ENCODE peak calls at places on chromosomes 4 and X, in six cellular contexts. N is B cell, I is lower lobe of right lung, P is H1, C is astrocyte of the spinal cord, D is Calu3. V is an unnamed sample.

GRCh38 chr4:11631416-11631815 is 202.7 kb upstream of the HS3ST1 start:
- DNase-seq in N (no peak), D (no peak), P (no peak), C (no peak), I (no peak), V (no peak)

GRCh38 chrX:134990475-134991473 is at the start of gene SMIM10:
- DNase-seq in I (peak), D (peak), N (peak), P (no peak), C (peak), V (no peak)

GRCh38 chr4:69642961-69643360 is 3.5 kb upstream of the UGT2A2 start:
- DNase-seq in I (no peak), N (no peak), P (no peak), C (no peak), D (no peak), V (no peak)

GRCh38 chr4:154559931-154560801 is 2.6 kb upstream of the FGB start:
- DNase-seq in C (no peak), N (no peak), D (no peak), P (no peak), I (no peak), V (no peak)

GRCh38 chr4:83552924-83553323 is 17.0 kb downstream of the GPAT3 start:
- DNase-seq in I (no peak), P (no peak), N (no peak), C (peak), D (no peak), V (no peak)

GRCh38 chr4:24279911-24280375 is 304.4 kb downstream of the DHX15 start:
- DNase-seq in N (no peak), C (no peak), D (no peak), P (no peak), I (no peak), V (no peak)

GRCh38 chrX:29935455-29935854 is 279.9 kb upstream of the MAGEB2 start:
- DNase-seq in D (no peak), C (no peak), I (no peak), P (no peak), N (no peak), V (no peak)

GRCh38 chr4:48766393-48766792 is 13.7 kb downstream of the FRYL start:
- DNase-seq in C (no peak), N (no peak), I (no peak), D (no peak), P (no peak), V (no peak)

GRCh38 chrX:12138366-12139313 is at the start of gene FRMPD4:
- DNase-seq in I (no peak), C (no peak), P (no peak), D (no peak), N (no peak), V (no peak)

GRCh38 chrX:139738581-139738980 is 30.6 kb upstream of the MCF2 start:
- DNase-seq in I (no peak), P (no peak), C (peak), D (no peak), N (no peak), V (no peak)

GRCh38 chrX:43644124-43644701 is 11.9 kb upstream of the MAOA start:
- DNase-seq in D (no peak), I (no peak), C (peak), N (no peak), P (no peak), V (no peak)

GRCh38 chr4:153294631-153295030 is 49.9 kb upstream of the MND1 start:
- DNase-seq in I (no peak), P (no peak), N (no peak), C (no peak), D (peak), V (no peak)

GRCh38 chr4:98627883-98628282 is 30.5 kb downstream of the TSPAN5 start:
- DNase-seq in P (no peak), I (no peak), N (no peak), C (peak), D (no peak), V (no peak)

GRCh38 chr4:173448919-173449641 is 50.2 kb upstream of the SCRG1 start:
- DNase-seq in P (no peak), C (no peak), I (no peak), N (no peak), D (no peak), V (peak)

GRCh38 chr4:87540176-87541058 is 11.2 kb upstream of the SPARCL1 start:
- DNase-seq in D (no peak), I (no peak), P (no peak), C (peak), N (no peak), V (no peak)

GRCh38 chr4:41145571-41146078 is 68.7 kb downstream of the APBB2 start:
- DNase-seq in C (peak), P (no peak), I (no peak), N (no peak), D (no peak), V (no peak)

GRCh38 chrX:47743504-47743903 is 84.5 kb upstream of the UXT start:
- DNase-seq in P (no peak), D (no peak), I (no peak), N (no peak), C (peak), V (no peak)

GRCh38 chr4:48710446-48711209 is 69.5 kb downstream of the FRYL start:
- DNase-seq in I (no peak), N (no peak), P (no peak), D (no peak), C (no peak), V (no peak)

GRCh38 chr4:95432466-95432865 is 116.3 kb downstream of the UNC5C start:
- DNase-seq in I (no peak), P (no peak), N (no peak), D (no peak), C (peak), V (no peak)

GRCh38 chr4:114921191-114921590 is 192.2 kb downstream of the NDST4 start:
- DNase-seq in D (no peak), C (no peak), P (no peak), I (no peak), N (no peak), V (no peak)

GRCh38 chr4:1683371-1683902 is 676 bp downstream of the FAM53A start:
- DNase-seq in D (no peak), N (peak), C (peak), I (peak), P (no peak), V (peak)

GRCh38 chr4:146224331-146224966 is 10.1 kb downstream of the REELD1 start:
- DNase-seq in I (no peak), N (no peak), C (no peak), P (no peak), D (no peak), V (no peak)

GRCh38 chr4:25913056-25913850 is 767 bp upstream of the SMIM20 start:
- DNase-seq in P (no peak), D (no peak), C (peak), N (peak), I (peak), V (peak)

GRCh38 chr4:19693949-19694597 is 557.6 kb upstream of the SLIT2 start:
- DNase-seq in P (no peak), D (no peak), N (no peak), I (no peak), C (no peak), V (no peak)

GRCh38 chr4:102288497-102288896 is 56.8 kb downstream of the SLC39A8 start:
- DNase-seq in D (no peak), C (no peak), P (no peak), N (no peak), I (no peak), V (no peak)

GRCh38 chrX:2318371-2318770 is 182.4 kb downstream of the DHRSX start:
- DNase-seq in P (no peak), I (no peak), N (no peak), D (no peak), C (no peak), V (no peak)

GRCh38 chrX:2316534-2316933 is 184.2 kb downstream of the DHRSX start:
- DNase-seq in I (no peak), N (no peak), D (no peak), P (no peak), C (no peak), V (no peak)

GRCh38 chrX:2317527-2318055 is 183.2 kb downstream of the DHRSX start:
- DNase-seq in I (no peak), P (no peak), D (no peak), C (no peak), N (no peak), V (no peak)

GRCh38 chrX:2313864-2314646 is 186.7 kb downstream of the DHRSX start:
- DNase-seq in P (no peak), D (no peak), I (no peak), N (no peak), C (no peak), V (no peak)

GRCh38 chrX:2315434-2315833 is 185.3 kb downstream of the DHRSX start:
- DNase-seq in N (no peak), P (no peak), I (no peak), D (no peak), C (no peak), V (no peak)
- TF ChIP-seq CTCF in N (no peak), P (no peak), I (no peak), D (no peak), C (no peak), V (no peak)

GRCh38 chr4:139082750-139083532 is 67.4 kb downstream of the NOCT start:
- DNase-seq in I (peak), D (peak), C (peak), P (peak), N (peak), V (peak)

GRCh38 chr4:139084425-139085093 is 69.0 kb downstream of the NOCT start:
- DNase-seq in D (no peak), I (no peak), N (no peak), C (no peak), P (no peak), V (peak)

GRCh38 chr4:139083533-139084424 is 68.2 kb downstream of the NOCT start:
- DNase-seq in D (peak), N (peak), C (peak), I (peak), P (no peak), V (peak)

DNA sequence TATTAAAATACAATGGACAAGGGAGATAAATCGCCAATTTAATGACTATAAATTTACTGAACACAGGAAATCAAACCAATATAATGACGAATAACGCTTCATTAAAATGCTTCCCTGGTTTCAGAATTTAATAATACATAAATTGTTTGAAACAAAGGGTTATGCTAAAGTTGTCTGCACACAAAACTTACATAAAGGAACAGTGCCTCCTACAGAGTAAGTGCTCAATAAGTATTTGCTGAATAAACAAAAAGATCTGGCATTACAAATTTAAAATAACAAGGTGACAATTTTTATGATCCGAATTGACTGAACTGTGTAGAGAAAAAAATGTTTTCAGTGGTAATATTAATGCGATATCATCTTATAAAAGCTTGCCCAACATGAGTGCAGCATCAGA is 69.6 kb downstream of the NOCT start:
- DNase-seq in I (no peak), D (no peak), N (no peak), P (no peak), C (peak), V (no peak)
- TF ChIP-seq CTCF in I (no peak), D (no peak), N (peak), P (no peak), C (peak), V (peak)

DNA sequence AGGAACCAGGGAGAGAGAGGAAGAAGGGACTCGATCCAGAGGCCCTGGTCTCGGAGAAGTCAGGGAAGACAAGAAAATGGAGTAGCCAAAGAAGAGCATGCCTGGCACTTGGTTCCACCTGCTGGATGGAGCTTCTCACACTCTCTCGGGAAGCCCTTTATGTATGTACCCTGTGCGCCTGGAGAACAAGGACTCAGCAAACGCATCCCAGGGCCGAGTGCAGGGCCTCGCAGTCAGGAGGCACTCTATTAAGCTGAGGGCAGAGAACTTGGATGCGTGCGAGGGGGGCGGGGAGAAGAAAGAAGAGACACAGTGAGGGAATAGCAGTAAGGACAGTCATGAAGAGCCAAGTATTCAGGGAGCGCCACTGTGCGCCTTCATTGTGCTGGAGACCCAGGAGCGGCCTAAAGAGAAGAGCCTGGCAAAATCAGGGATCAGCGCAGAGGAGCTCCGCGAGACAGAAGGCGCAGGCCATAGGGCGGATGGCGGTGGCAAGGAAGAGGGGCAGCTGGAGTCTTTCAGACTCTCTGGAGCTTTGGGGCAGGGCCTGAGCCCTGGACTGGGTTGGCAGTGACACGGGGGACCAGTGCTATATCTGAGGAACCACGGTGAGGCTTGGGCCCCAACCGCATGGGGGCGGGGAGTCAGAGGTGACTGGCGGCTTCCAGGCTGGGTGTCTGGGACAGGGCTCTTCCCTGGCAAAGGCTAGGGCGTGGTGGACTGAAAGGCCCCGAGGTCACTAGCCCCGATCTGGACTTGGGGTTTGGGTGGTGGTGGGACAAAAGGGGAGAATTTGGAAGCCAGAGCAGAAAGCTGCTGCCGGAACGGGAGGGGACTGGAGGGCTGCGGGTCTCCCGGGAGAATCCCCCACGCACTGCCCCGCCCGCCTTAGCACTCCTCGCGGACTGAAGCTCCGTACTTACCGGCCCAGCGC is 1.9 kb upstream of the SEPTIN6 start:
- DNase-seq in P (no peak), I (no peak), C (no peak), D (no peak), N (no peak), V (no peak)
- TF ChIP-seq CTCF in P (no peak), I (no peak), C (no peak), D (no peak), N (no peak), V (no peak)

GRCh38 chr4:136307765-136308164 is 1224.5 kb downstream of the PCDH18 start:
- DNase-seq in I (no peak), C (no peak), N (no peak), P (no peak), D (no peak), V (no peak)

GRCh38 chr4:136306361-136306760 is 1225.9 kb downstream of the PCDH18 start:
- DNase-seq in D (no peak), N (no peak), C (no peak), P (no peak), I (no peak), V (no peak)

GRCh38 chr4:136302566-136302965 is 1229.7 kb downstream of the PCDH18 start:
- DNase-seq in D (no peak), N (no peak), I (no peak), P (no peak), C (no peak), V (no peak)

GRCh38 chr4:136301773-136302172 is 1230.5 kb downstream of the PCDH18 start:
- DNase-seq in C (no peak), P (no peak), I (no peak), D (no peak), N (no peak), V (no peak)
- TF ChIP-seq CTCF in C (no peak), P (no peak), I (no peak), D (no peak), N (no peak), V (no peak)

GRCh38 chr4:7650606-7651400 is 216.1 kb upstream of the PSAPL1 start:
- DNase-seq in D (no peak), P (no peak), I (peak), C (peak), N (no peak), V (no peak)
- TF ChIP-seq CTCF in D (no peak), P (peak), I (no peak), C (peak), N (no peak), V (peak)

GRCh38 chrX:102651968-102652744 is 873 bp downstream of the GPRASP1 start:
- DNase-seq in N (peak), D (no peak), C (peak), I (no peak), P (no peak), V (no peak)
- TF ChIP-seq CTCF in N (peak), D (no peak), C (peak), I (peak), P (peak), V (no peak)

GRCh38 chrX:107777536-107777832 is at the start of gene NCBP2L:
- DNase-seq in N (no peak), I (no peak), C (no peak), D (no peak), P (no peak), V (no peak)
- TF ChIP-seq CTCF in N (peak), I (no peak), C (no peak), D (peak), P (no peak), V (no peak)

GRCh38 chr4:151013491-151013890 is 1.6 kb downstream of the LRBA start:
- DNase-seq in N (no peak), I (no peak), D (no peak), C (no peak), P (no peak), V (no peak)

GRCh38 chr4:151012836-151013235 is 2.2 kb downstream of the LRBA start:
- DNase-seq in N (no peak), D (peak), I (no peak), C (peak), P (no peak), V (no peak)

GRCh38 chr4:151013944-151014343 is 1.1 kb downstream of the LRBA start:
- DNase-seq in C (no peak), D (no peak), I (no peak), N (no peak), P (no peak), V (no peak)

GRCh38 chr4:151015458-151016344 is 617 bp upstream of the LRBA start:
- DNase-seq in D (peak), N (peak), C (peak), I (peak), P (peak), V (peak)

GRCh38 chr4:151014521-151015457 is at the start of gene LRBA:
- DNase-seq in I (peak), N (peak), D (peak), P (peak), C (peak), V (peak)
- TF ChIP-seq CTCF in I (no peak), N (no peak), D (no peak), P (no peak), C (no peak), V (peak)

DNA sequence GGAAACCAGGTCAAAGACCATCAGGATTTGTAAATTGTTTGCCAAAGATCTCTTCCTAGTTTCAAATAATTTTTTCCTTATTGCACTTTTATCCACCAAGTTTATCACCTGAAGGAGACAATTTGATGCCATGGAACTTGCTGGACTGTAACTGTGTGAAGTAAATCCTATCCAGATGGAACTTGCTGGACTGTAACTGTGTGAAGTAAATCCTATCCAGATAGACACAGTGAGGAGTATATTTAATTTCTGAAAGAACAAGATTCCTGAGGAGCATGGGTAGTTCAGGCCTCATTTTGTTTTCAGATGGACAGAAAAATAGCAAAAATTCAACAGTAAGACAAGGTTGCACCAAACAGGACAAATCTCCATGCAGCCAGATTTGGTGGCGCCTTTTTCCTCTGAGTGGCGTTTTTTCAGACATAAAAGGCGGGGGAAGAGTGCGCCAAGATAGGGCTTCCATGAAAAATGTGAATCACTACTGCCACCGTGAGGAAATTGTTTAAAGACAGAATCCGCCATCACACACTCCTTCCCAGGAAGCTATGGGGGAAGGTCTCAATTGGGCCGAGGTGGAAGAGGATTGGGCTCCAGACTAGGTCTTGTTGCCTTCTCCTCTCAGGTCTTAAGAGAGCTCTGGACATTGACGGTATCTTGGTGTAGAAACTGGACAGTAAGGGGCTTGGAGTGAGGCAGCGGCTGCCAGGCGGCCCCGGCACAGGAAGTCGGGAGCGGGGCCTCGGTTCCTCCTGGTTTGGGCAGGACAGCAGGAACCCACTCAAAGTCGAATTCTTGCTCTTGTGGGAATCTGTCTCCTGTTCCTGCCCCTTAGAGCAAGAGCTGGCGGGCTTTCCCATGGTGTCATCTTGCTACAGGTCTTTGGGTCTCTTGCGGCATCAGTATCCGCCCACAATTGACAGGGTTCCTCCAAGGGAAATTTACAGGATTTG is 234.7 kb downstream of the OR13H1 start:
- DNase-seq in N (no peak), I (no peak), D (no peak), P (no peak), C (peak), V (peak)
- TF ChIP-seq CTCF in N (no peak), I (no peak), D (no peak), P (no peak), C (peak), V (peak)

GRCh38 chrX:55908685-55909212 is 191.2 kb downstream of the RRAGB start:
- DNase-seq in N (no peak), I (no peak), C (peak), P (no peak), D (peak), V (peak)

GRCh38 chrX:55907968-55908607 is 190.5 kb downstream of the RRAGB start:
- DNase-seq in D (peak), N (peak), I (peak), P (peak), C (peak), V (peak)
- TF ChIP-seq CTCF in D (peak), N (peak), I (peak), P (peak), C (no peak), V (peak)

V was measured in GM13977.